ENCODE peak calls at places on chromosomes 2 and 18, in seven cellular contexts. One of them, this sample, is unnamed.

GRCh38 chr2:25301453-25302352 is 40.0 kb downstream of the DNMT3A start:
- DNase-seq in H1: no peak
- DNase-seq in T47D: no peak
- DNase-seq in HCT116: peak
- DNase-seq in HepG2: no peak
- DNase-seq in K562: no peak
- DNase-seq in SK-N-SH: no peak
- DNase-seq in this sample: peak

GRCh38 chr2:220103596-220103995 is 476.2 kb downstream of the SLC4A3 start:
- DNase-seq in K562: no peak
- DNase-seq in SK-N-SH: no peak
- DNase-seq in HCT116: no peak
- DNase-seq in T47D: peak
- DNase-seq in HepG2: no peak
- DNase-seq in H1: no peak
- DNase-seq in this sample: no peak

GRCh38 chr18:12460874-12461273 is 53.1 kb downstream of the PRELID3A start:
- DNase-seq in H1: no peak
- DNase-seq in HCT116: no peak
- DNase-seq in T47D: no peak
- DNase-seq in SK-N-SH: peak
- DNase-seq in K562: no peak
- DNase-seq in HepG2: peak
- DNase-seq in this sample: no peak

GRCh38 chr2:160372585-160372984 is 121.0 kb downstream of the RBMS1 start:
- DNase-seq in T47D: no peak
- DNase-seq in K562: no peak
- DNase-seq in HCT116: no peak
- DNase-seq in HepG2: no peak
- DNase-seq in H1: no peak
- DNase-seq in SK-N-SH: no peak
- DNase-seq in this sample: no peak

GRCh38 chr2:234083572-234084348 is 33.3 kb downstream of the SPP2 start:
- DNase-seq in HCT116: no peak
- DNase-seq in H1: no peak
- DNase-seq in HepG2: no peak
- DNase-seq in K562: no peak
- DNase-seq in SK-N-SH: no peak
- DNase-seq in T47D: no peak
- DNase-seq in this sample: no peak

GRCh38 chr2:183678908-183679307 is 554.7 kb downstream of the NUP35 start:
- DNase-seq in H1: peak
- DNase-seq in K562: no peak
- DNase-seq in HepG2: no peak
- DNase-seq in SK-N-SH: no peak
- DNase-seq in T47D: no peak
- DNase-seq in HCT116: no peak
- DNase-seq in this sample: no peak

GRCh38 chr2:11411768-11412448 is 54.1 kb downstream of the E2F6 start:
- DNase-seq in K562: peak
- DNase-seq in HCT116: no peak
- DNase-seq in H1: no peak
- DNase-seq in T47D: peak
- DNase-seq in HepG2: peak
- DNase-seq in SK-N-SH: peak
- DNase-seq in this sample: no peak

GRCh38 chr2:169609264-169609663 is 25.1 kb downstream of the PPIG start:
- DNase-seq in H1: no peak
- DNase-seq in T47D: no peak
- DNase-seq in HCT116: no peak
- DNase-seq in K562: no peak
- DNase-seq in SK-N-SH: no peak
- DNase-seq in HepG2: no peak
- DNase-seq in this sample: no peak

GRCh38 chr2:71226391-71226964 is 425 bp downstream of the PAIP2B start:
- DNase-seq in HCT116: no peak
- DNase-seq in SK-N-SH: peak
- DNase-seq in H1: no peak
- DNase-seq in T47D: no peak
- DNase-seq in HepG2: no peak
- DNase-seq in K562: no peak
- DNase-seq in this sample: no peak

GRCh38 chr2:37323770-37324535 is 680 bp downstream of the PRKD3 start:
- DNase-seq in HCT116: no peak
- DNase-seq in HepG2: peak
- DNase-seq in SK-N-SH: peak
- DNase-seq in T47D: no peak
- DNase-seq in K562: no peak
- DNase-seq in H1: no peak
- DNase-seq in this sample: no peak

GRCh38 chr18:62988467-62988866 is 273.1 kb downstream of the PHLPP1 start:
- DNase-seq in K562: no peak
- DNase-seq in T47D: no peak
- DNase-seq in H1: no peak
- DNase-seq in HCT116: no peak
- DNase-seq in HepG2: no peak
- DNase-seq in SK-N-SH: no peak
- DNase-seq in this sample: no peak

GRCh38 chr2:104043864-104044263 is 810.1 kb upstream of the POU3F3 start:
- DNase-seq in HCT116: no peak
- DNase-seq in HepG2: no peak
- DNase-seq in H1: no peak
- DNase-seq in T47D: peak
- DNase-seq in K562: no peak
- DNase-seq in SK-N-SH: no peak
- DNase-seq in this sample: no peak

GRCh38 chr2:196278491-196278911 is 107.1 kb upstream of the STK17B start:
- DNase-seq in K562: no peak
- DNase-seq in T47D: no peak
- DNase-seq in HCT116: no peak
- DNase-seq in HepG2: no peak
- DNase-seq in SK-N-SH: no peak
- DNase-seq in H1: no peak
- DNase-seq in this sample: no peak

GRCh38 chr2:1366546-1367134 is 46.6 kb upstream of the TPO start:
- DNase-seq in HCT116: no peak
- DNase-seq in T47D: no peak
- DNase-seq in K562: no peak
- DNase-seq in SK-N-SH: peak
- DNase-seq in HepG2: no peak
- DNase-seq in H1: no peak
- DNase-seq in this sample: no peak

GRCh38 chr2:148391324-148391723 is 253.2 kb upstream of the EPC2 start:
- DNase-seq in SK-N-SH: no peak
- DNase-seq in HCT116: no peak
- DNase-seq in H1: no peak
- DNase-seq in K562: no peak
- DNase-seq in T47D: no peak
- DNase-seq in HepG2: no peak
- DNase-seq in this sample: no peak

GRCh38 chr2:101829018-101829396 is 131.5 kb downstream of the MAP4K4 start:
- DNase-seq in T47D: no peak
- DNase-seq in SK-N-SH: no peak
- DNase-seq in K562: no peak
- DNase-seq in H1: no peak
- DNase-seq in HepG2: no peak
- DNase-seq in HCT116: no peak
- DNase-seq in this sample: no peak

GRCh38 chr2:101829429-101829828 is 131.9 kb downstream of the MAP4K4 start:
- DNase-seq in SK-N-SH: no peak
- DNase-seq in T47D: no peak
- DNase-seq in HepG2: no peak
- DNase-seq in H1: no peak
- DNase-seq in HCT116: no peak
- DNase-seq in K562: no peak
- DNase-seq in this sample: no peak

GRCh38 chr2:101827246-101827645 is 129.7 kb downstream of the MAP4K4 start:
- DNase-seq in SK-N-SH: no peak
- DNase-seq in K562: no peak
- DNase-seq in H1: no peak
- DNase-seq in HCT116: no peak
- DNase-seq in T47D: no peak
- DNase-seq in HepG2: peak
- DNase-seq in this sample: no peak

GRCh38 chr2:101830146-101830545 is 132.6 kb downstream of the MAP4K4 start:
- DNase-seq in HepG2: no peak
- DNase-seq in HCT116: no peak
- DNase-seq in T47D: no peak
- DNase-seq in H1: no peak
- DNase-seq in SK-N-SH: no peak
- DNase-seq in K562: no peak
- DNase-seq in this sample: no peak

GRCh38 chr2:101828267-101829017 is 130.9 kb downstream of the MAP4K4 start:
- DNase-seq in SK-N-SH: no peak
- DNase-seq in HCT116: no peak
- DNase-seq in T47D: no peak
- DNase-seq in K562: no peak
- DNase-seq in H1: no peak
- DNase-seq in HepG2: no peak
- DNase-seq in this sample: no peak
- TF ChIP-seq JUND in SK-N-SH: no peak
- TF ChIP-seq JUND in HCT116: no peak
- TF ChIP-seq JUND in T47D: no peak
- TF ChIP-seq JUND in K562: no peak
- TF ChIP-seq JUND in H1: no peak
- TF ChIP-seq JUND in HepG2: no peak
- TF ChIP-seq JUND in this sample: no peak

GRCh38 chr2:28926837-28927236 is 32.4 kb downstream of the WDR43 start:
- DNase-seq in K562: no peak
- DNase-seq in HCT116: no peak
- DNase-seq in HepG2: no peak
- DNase-seq in H1: no peak
- DNase-seq in T47D: no peak
- DNase-seq in SK-N-SH: no peak
- DNase-seq in this sample: no peak
- TF ChIP-seq JUND in K562: no peak
- TF ChIP-seq JUND in HCT116: no peak
- TF ChIP-seq JUND in HepG2: no peak
- TF ChIP-seq JUND in H1: no peak
- TF ChIP-seq JUND in T47D: no peak
- TF ChIP-seq JUND in SK-N-SH: no peak
- TF ChIP-seq JUND in this sample: no peak

DNA sequence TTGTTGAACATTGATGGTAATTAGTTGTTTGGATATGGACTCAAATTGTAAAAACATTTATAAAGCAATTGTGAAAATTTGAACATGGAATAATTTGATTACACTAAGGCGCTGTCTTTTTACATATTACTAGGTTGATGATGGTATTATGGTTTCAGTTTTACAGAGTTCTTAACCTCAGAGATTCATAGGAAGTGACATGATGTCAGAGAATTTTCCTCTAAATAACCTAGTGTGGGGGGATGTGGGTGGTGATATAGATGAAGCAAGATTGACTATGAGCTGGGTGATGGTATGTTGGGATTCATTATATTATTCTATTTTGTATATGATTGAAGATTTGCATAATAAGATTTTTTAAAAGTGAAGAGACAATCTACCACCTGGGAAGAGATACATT is 45.9 kb upstream of the ATP5MC3 start:
- DNase-seq in HCT116: no peak
- DNase-seq in T47D: no peak
- DNase-seq in SK-N-SH: no peak
- DNase-seq in K562: no peak
- DNase-seq in H1: no peak
- DNase-seq in HepG2: no peak
- DNase-seq in this sample: no peak
- TF ChIP-seq JUND in HCT116: no peak
- TF ChIP-seq JUND in T47D: no peak
- TF ChIP-seq JUND in SK-N-SH: no peak
- TF ChIP-seq JUND in K562: no peak
- TF ChIP-seq JUND in H1: no peak
- TF ChIP-seq JUND in HepG2: no peak
- TF ChIP-seq JUND in this sample: no peak

GRCh38 chr18:41373612-41374011 is 581.4 kb upstream of the PIK3C3 start:
- DNase-seq in HepG2: no peak
- DNase-seq in T47D: no peak
- DNase-seq in K562: no peak
- DNase-seq in H1: no peak
- DNase-seq in HCT116: no peak
- DNase-seq in SK-N-SH: no peak
- DNase-seq in this sample: no peak

DNA sequence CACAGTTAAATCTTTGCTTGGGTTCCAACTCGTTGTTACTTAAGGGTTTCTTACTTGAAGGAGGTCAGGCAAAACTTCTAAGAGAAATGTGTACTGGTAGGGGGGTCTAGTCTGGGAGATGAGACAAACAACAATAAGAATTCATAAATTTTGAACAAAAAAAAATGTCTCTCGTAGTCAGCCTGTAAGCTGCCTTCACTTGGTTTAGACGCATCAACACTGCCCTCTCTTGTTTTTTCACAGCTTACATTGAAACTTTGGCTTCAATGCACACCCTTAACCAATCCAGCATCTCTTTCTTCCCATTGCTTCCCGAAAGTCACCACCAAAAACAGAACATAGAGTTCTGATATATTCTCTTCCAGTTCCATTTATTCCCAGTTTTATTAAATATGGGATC is 576.4 kb upstream of the PIK3C3 start:
- DNase-seq in T47D: peak
- DNase-seq in H1: no peak
- DNase-seq in K562: no peak
- DNase-seq in HepG2: no peak
- DNase-seq in SK-N-SH: peak
- DNase-seq in HCT116: no peak
- DNase-seq in this sample: no peak
- TF ChIP-seq JUND in T47D: no peak
- TF ChIP-seq JUND in H1: no peak
- TF ChIP-seq JUND in K562: no peak
- TF ChIP-seq JUND in HepG2: no peak
- TF ChIP-seq JUND in SK-N-SH: no peak
- TF ChIP-seq JUND in HCT116: no peak
- TF ChIP-seq JUND in this sample: no peak

DNA sequence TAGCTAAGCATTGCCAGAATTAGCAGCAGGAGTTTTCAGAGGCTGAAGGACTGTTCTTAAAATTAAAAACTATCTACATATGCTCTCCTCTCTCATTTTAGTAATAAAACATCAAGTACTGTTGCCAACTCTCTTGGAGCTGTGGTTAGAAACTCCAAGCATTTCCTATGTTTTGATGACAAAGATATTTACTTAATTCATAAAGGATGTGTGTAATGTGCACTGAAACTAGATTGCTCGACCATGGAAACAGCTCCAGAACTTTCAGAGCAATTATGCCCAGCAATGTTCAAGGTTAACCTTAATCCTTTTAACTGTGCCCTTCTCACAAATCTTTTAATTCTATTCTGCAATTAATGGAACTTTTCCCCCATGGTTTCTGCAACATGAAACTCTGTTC is 8.4 kb downstream of the GRP start:
- DNase-seq in HCT116: no peak
- DNase-seq in K562: no peak
- DNase-seq in SK-N-SH: no peak
- DNase-seq in T47D: no peak
- DNase-seq in HepG2: no peak
- DNase-seq in H1: no peak
- DNase-seq in this sample: no peak
- TF ChIP-seq JUND in HCT116: no peak
- TF ChIP-seq JUND in K562: no peak
- TF ChIP-seq JUND in SK-N-SH: no peak
- TF ChIP-seq JUND in T47D: no peak
- TF ChIP-seq JUND in HepG2: no peak
- TF ChIP-seq JUND in H1: no peak
- TF ChIP-seq JUND in this sample: no peak

GRCh38 chr2:18987021-18987420 is 371.4 kb downstream of the OSR1 start:
- DNase-seq in K562: no peak
- DNase-seq in SK-N-SH: no peak
- DNase-seq in HCT116: no peak
- DNase-seq in HepG2: no peak
- DNase-seq in H1: no peak
- DNase-seq in T47D: no peak
- DNase-seq in this sample: no peak
- TF ChIP-seq JUND in K562: no peak
- TF ChIP-seq JUND in SK-N-SH: no peak
- TF ChIP-seq JUND in HCT116: no peak
- TF ChIP-seq JUND in HepG2: no peak
- TF ChIP-seq JUND in H1: no peak
- TF ChIP-seq JUND in T47D: no peak
- TF ChIP-seq JUND in this sample: no peak